ENCODE peak calls at places on chromosomes 4 and X, in four cellular contexts. W is left ventricle myocardium inferior, R is A549, C is adipocyte. B is an unnamed sample. For H3K4me1, the result is how much of the 10 kb centered on the place peaks cover.

GRCh38 chrX:68841251-68842049 is 12.6 kb downstream of the EFNB1 start:
- DNase-seq in C (no peak), W (peak), R (no peak), B (no peak)

GRCh38 chrX:45806410-45807121 is 605.9 kb upstream of the DIPK2B start:
- DNase-seq in C (peak), R (peak), W (no peak), B (no peak)

GRCh38 chrX:67684136-67684535 is 140.3 kb downstream of the AR start:
- DNase-seq in C (no peak), W (no peak), R (no peak), B (no peak)

GRCh38 chr4:1329408-1330371 is 17.3 kb upstream of the UVSSA start:
- DNase-seq in C (no peak), R (no peak), W (no peak), B (no peak)

GRCh38 chr4:166128452-166128851 is 255.4 kb downstream of the TLL1 start:
- DNase-seq in W (no peak), R (no peak), C (peak), B (no peak)

GRCh38 chr4:174358823-174359222 is 75.1 kb downstream of the CEP44 start:
- DNase-seq in R (no peak), W (no peak), C (peak), B (no peak)

GRCh38 chr4:113411496-113411938 is 350.0 kb downstream of the CAMK2D start:
- DNase-seq in W (no peak), C (peak), R (peak), B (no peak)

GRCh38 chr4:24001945-24002640 is 112.2 kb upstream of the PPARGC1A start:
- DNase-seq in R (no peak), W (no peak), C (no peak), B (no peak)

GRCh38 chr4:14810568-14810967 is 191.7 kb upstream of the CPEB2 start:
- DNase-seq in R (no peak), C (no peak), W (no peak), B (no peak)

GRCh38 chr4:93232883-93233282 is 595.7 kb upstream of the ATOH1 start:
- DNase-seq in R (no peak), W (no peak), C (no peak), B (no peak)

GRCh38 chrX:20378291-20378920 is 111.7 kb upstream of the RPS6KA3 start:
- DNase-seq in W (no peak), R (peak), C (no peak), B (no peak)

GRCh38 chr4:19807505-19807904 is 444.2 kb upstream of the SLIT2 start:
- DNase-seq in C (no peak), W (no peak), R (no peak), B (no peak)

GRCh38 chrX:41275661-41276609 is 58.0 kb upstream of the DDX3X start:
- DNase-seq in R (peak), C (peak), W (peak), B (peak)

GRCh38 chr4:82232891-82233290 is 140.9 kb downstream of the HNRNPD start:
- DNase-seq in W (no peak), R (no peak), C (no peak), B (no peak)

GRCh38 chrX:3184176-3184930 is 143.1 kb downstream of the ARSF start:
- DNase-seq in C (peak), R (no peak), W (no peak), B (peak)

GRCh38 chrX:24498975-24499374 is 33.9 kb downstream of the PDK3 start:
- DNase-seq in W (no peak), C (peak), R (peak), B (no peak)

GRCh38 chrX:78455901-78456300 is 128.5 kb upstream of the CYSLTR1 start:
- DNase-seq in C (no peak), R (peak), W (no peak), B (no peak)

GRCh38 chr4:122583906-122584305 is 37.0 kb downstream of the IL21 start:
- DNase-seq in C (peak), R (no peak), W (no peak), B (no peak)

GRCh38 chrX:50704360-50704759 is 109.6 kb downstream of the SHROOM4 start:
- DNase-seq in W (no peak), R (no peak), C (no peak), B (no peak)

GRCh38 chrX:143027262-143027661 is 1.5 kb downstream of the SPANXN4 start:
- DNase-seq in C (no peak), R (no peak), W (no peak), B (no peak)

GRCh38 chr4:45347056-45347455 is 620.7 kb upstream of the GNPDA2 start:
- DNase-seq in W (no peak), C (no peak), R (no peak), B (no peak)

GRCh38 chr4:60857354-60857753 is 342.8 kb upstream of the ADGRL3 start:
- DNase-seq in W (no peak), C (no peak), R (no peak), B (no peak)

GRCh38 chr4:84151574-84151973 is 347.5 kb downstream of the NKX6-1 start:
- DNase-seq in W (no peak), C (no peak), R (peak), B (no peak)

GRCh38 chr4:15469402-15470148 is at the start of gene CC2D2A:
- DNase-seq in W (no peak), R (peak), C (peak), B (no peak)

GRCh38 chrX:68842781-68843581 is 14.2 kb downstream of the EFNB1 start:
- DNase-seq in C (peak), W (peak), R (no peak), B (no peak)

GRCh38 chr4:74758521-74758920 is 35.8 kb downstream of the BTC start:
- DNase-seq in C (no peak), R (no peak), W (no peak), B (no peak)

GRCh38 chr4:29079260-29079659 is 1640.9 kb upstream of the PCDH7 start:
- DNase-seq in W (no peak), C (no peak), R (no peak), B (no peak)

GRCh38 chr4:137705171-137705783 is 173.0 kb upstream of the PCDH18 start:
- DNase-seq in C (peak), W (no peak), R (no peak), B (no peak)

GRCh38 chrX:129161108-129161507 is 362.2 kb downstream of the SMARCA1 start:
- DNase-seq in W (no peak), C (no peak), R (no peak), B (no peak)

GRCh38 chr4:663438-664428 is 10.3 kb downstream of the ATP5ME start:
- DNase-seq in W (peak), R (no peak), C (no peak), B (peak)

GRCh38 chr4:154124539-154125255 is 335.8 kb upstream of the SFRP2 start:
- DNase-seq in W (no peak), R (no peak), C (peak), B (no peak)

GRCh38 chrX:53223955-53224859 is 800 bp downstream of the KDM5C start:
- DNase-seq in R (peak), C (peak), W (no peak), B (no peak)

GRCh38 chrX:53224860-53225797 is at the start of gene KDM5C:
- DNase-seq in C (peak), W (peak), R (peak), B (peak)

GRCh38 chrX:53227224-53227765 is 2.3 kb upstream of the KDM5C start:
- DNase-seq in R (no peak), W (no peak), C (no peak), B (no peak)

GRCh38 chrX:53223068-53223693 is 1.8 kb downstream of the KDM5C start:
- DNase-seq in R (peak), C (peak), W (no peak), B (no peak)
- H3K4me3 ChIP-seq in R (peak), C (peak), W (peak), B (peak)

DNA sequence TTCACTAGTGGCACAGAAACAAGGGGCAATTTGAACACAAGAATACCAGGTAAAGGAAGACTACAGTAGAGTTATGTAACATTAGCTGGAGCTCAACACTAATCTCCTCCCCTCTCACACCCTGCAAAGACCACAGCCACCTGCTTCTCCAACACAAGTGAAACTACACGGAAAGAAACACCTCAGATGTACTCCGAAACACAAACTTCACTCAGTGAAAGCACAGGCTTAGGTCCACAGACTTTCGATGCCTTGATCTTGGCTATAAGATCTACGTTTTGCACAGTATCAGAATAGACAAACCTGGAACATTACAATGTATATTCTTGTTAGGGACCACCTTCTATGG is 7.6 kb downstream of the ACSL1 start:
- DNase-seq in C (no peak), R (no peak), W (no peak), B (no peak)
- H3K4me1 ChIP-seq in C (half or more), R (under half), W (half or more), B (under half)

GRCh38 chr4:185473247-185473646 is 1.7 kb upstream of the CCDC110 start:
- DNase-seq in R (no peak), C (no peak), W (no peak), B (no peak)
- H3K4me3 ChIP-seq in R (no peak), C (no peak), W (no peak), B (no peak)

DNA sequence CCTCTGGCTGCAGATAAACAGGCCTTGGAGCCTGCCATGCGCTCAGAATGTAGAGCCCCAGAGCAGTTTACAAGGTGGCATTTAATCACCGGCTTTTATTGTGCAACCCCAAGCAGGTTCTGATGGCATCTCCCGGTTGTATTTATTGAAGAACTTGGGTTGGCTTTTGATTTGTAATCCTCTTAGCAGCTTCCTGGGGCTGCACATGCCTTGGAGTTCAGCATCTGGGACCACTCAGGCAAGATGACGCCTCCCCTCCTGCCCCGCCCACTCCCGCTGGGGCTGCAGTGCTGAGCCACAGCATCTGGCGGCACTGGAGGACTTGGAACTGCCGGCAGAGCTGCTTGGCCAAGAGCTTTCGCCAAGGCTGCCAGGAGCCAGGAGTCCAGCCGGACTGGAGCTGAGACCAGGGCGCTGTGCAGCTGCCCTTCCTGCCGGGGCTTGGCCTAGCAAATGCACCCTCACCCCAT is 5.3 kb downstream of the HTRA3 start:
- DNase-seq in C (peak), W (peak), R (no peak), B (peak)
- H3K4me1 ChIP-seq in C (half or more), W (half or more), R (under half), B (half or more)